ENCODE peak calls at places on chromosomes 3 and 15, in seven cellular contexts. Y is NCI-H774; D is renal cortical epithelial cell; R is Calu3; P is stimulated activated CD8-positive, alpha-beta memory T cell treated with anti-CD3 and anti-CD28 coated beads, Interleukin-12 subunit alpha, Interleukin-12 subunit beta, amount 100 ng/mL, for 4 hours; F is small intestine; C is hypothalamus. Z is an unnamed sample.

GRCh38 chr3:127454968-127455367 is 135.6 kb downstream of the TPRA1 start:
- DNase-seq in F (no peak), C (no peak), D (no peak), P (no peak), R (no peak), Y (no peak), Z (no peak)

GRCh38 chr15:27238209-27238608 is 267.2 kb downstream of the GABRG3 start:
- DNase-seq in F (no peak), P (no peak), R (no peak), C (no peak), D (no peak), Y (no peak), Z (no peak)

GRCh38 chr3:178405456-178405970 is 130.7 kb upstream of the KCNMB2 start:
- DNase-seq in R (no peak), Y (no peak), P (no peak), D (peak), C (no peak), F (no peak), Z (no peak)

GRCh38 chr15:34679326-34679725 is 75.5 kb downstream of the GJD2 start:
- DNase-seq in F (no peak), D (no peak), R (no peak), C (no peak), Y (no peak), P (no peak), Z (no peak)

GRCh38 chr15:67700023-67700422 is 125.3 kb upstream of the SKOR1 start:
- DNase-seq in R (no peak), P (no peak), C (no peak), D (no peak), F (no peak), Y (no peak), Z (no peak)

GRCh38 chr3:132543016-132543739 is 53.9 kb upstream of the ACKR4 start:
- DNase-seq in P (no peak), D (peak), R (peak), Y (no peak), C (no peak), F (peak), Z (no peak)

GRCh38 chr3:46900007-46900292 is 22.4 kb downstream of the PTH1R start:
- DNase-seq in Y (no peak), F (no peak), R (no peak), C (peak), P (no peak), D (no peak), Z (peak)

GRCh38 chr3:188978772-188979171 is 193.0 kb upstream of the TPRG1 start:
- DNase-seq in F (no peak), P (no peak), R (no peak), D (peak), Y (no peak), C (no peak), Z (peak)

GRCh38 chr3:153373571-153373970 is 211.5 kb downstream of the RAP2B start:
- DNase-seq in P (no peak), F (no peak), R (no peak), C (no peak), D (no peak), Y (no peak), Z (no peak)

GRCh38 chr15:68553994-68554715 is 24.6 kb upstream of the CORO2B start:
- DNase-seq in F (peak), D (peak), Y (peak), C (peak), P (no peak), R (peak), Z (no peak)

GRCh38 chr3:153348457-153349137 is 186.6 kb downstream of the RAP2B start:
- DNase-seq in F (no peak), C (no peak), D (no peak), R (no peak), P (no peak), Y (no peak), Z (no peak)

GRCh38 chr3:98893740-98894139 is 7.8 kb downstream of the DCBLD2 start:
- DNase-seq in R (no peak), F (no peak), C (no peak), P (no peak), D (no peak), Y (no peak), Z (no peak)

GRCh38 chr15:42401544-42402478 is 42.5 kb downstream of the CAPN3 start:
- DNase-seq in P (no peak), D (no peak), F (no peak), C (no peak), Y (no peak), R (no peak), Z (no peak)

Z was measured in left ventricle myocardium superior.